ENCODE peak calls at places on chromosomes 3 and 15, in nine cellular contexts. One of them, this sample, is unnamed.

GRCh38 chr3:13073042-13073906 is at the start of gene IQSEC1:
- DNase-seq in activated CD4-positive, CD25-positive, alpha-beta regulatory T cell treated with anti-CD3 and anti-CD28 coated beads, Interleukin-2, amount 50 U/mL, for 16 hours: peak
- DNase-seq in transverse colon: peak
- DNase-seq in CD8-positive, alpha-beta memory T cell: peak
- DNase-seq in HCT116: no peak
- DNase-seq in NCI-H69: peak
- DNase-seq in AG08395: peak
- DNase-seq in T-cell: peak
- DNase-seq in stimulated activated CD4-positive, alpha-beta T cell treated with anti-CD3 and anti-CD28 coated beads, Interleukin-12 subunit alpha, Interleukin-12 subunit beta, amount 100 ng/mL, for 48 hours: peak
- DNase-seq in this sample: peak

GRCh38 chr15:65095011-65095746 is 18.6 kb downstream of the KBTBD13 start:
- DNase-seq in T-cell: no peak
- DNase-seq in activated CD4-positive, CD25-positive, alpha-beta regulatory T cell treated with anti-CD3 and anti-CD28 coated beads, Interleukin-2, amount 50 U/mL, for 16 hours: no peak
- DNase-seq in NCI-H69: no peak
- DNase-seq in AG08395: no peak
- DNase-seq in HCT116: no peak
- DNase-seq in transverse colon: peak
- DNase-seq in stimulated activated CD4-positive, alpha-beta T cell treated with anti-CD3 and anti-CD28 coated beads, Interleukin-12 subunit alpha, Interleukin-12 subunit beta, amount 100 ng/mL, for 48 hours: no peak
- DNase-seq in CD8-positive, alpha-beta memory T cell: no peak
- DNase-seq in this sample: no peak

GRCh38 chr15:77030928-77031375 is 36.0 kb downstream of the PSTPIP1 start:
- DNase-seq in NCI-H69: no peak
- DNase-seq in CD8-positive, alpha-beta memory T cell: no peak
- DNase-seq in HCT116: no peak
- DNase-seq in T-cell: no peak
- DNase-seq in transverse colon: peak
- DNase-seq in AG08395: no peak
- DNase-seq in activated CD4-positive, CD25-positive, alpha-beta regulatory T cell treated with anti-CD3 and anti-CD28 coated beads, Interleukin-2, amount 50 U/mL, for 16 hours: no peak
- DNase-seq in stimulated activated CD4-positive, alpha-beta T cell treated with anti-CD3 and anti-CD28 coated beads, Interleukin-12 subunit alpha, Interleukin-12 subunit beta, amount 100 ng/mL, for 48 hours: no peak
- DNase-seq in this sample: no peak

GRCh38 chr3:52983336-52983807 is 62.5 kb downstream of the SFMBT1 start:
- DNase-seq in T-cell: peak
- DNase-seq in stimulated activated CD4-positive, alpha-beta T cell treated with anti-CD3 and anti-CD28 coated beads, Interleukin-12 subunit alpha, Interleukin-12 subunit beta, amount 100 ng/mL, for 48 hours: peak
- DNase-seq in transverse colon: peak
- DNase-seq in activated CD4-positive, CD25-positive, alpha-beta regulatory T cell treated with anti-CD3 and anti-CD28 coated beads, Interleukin-2, amount 50 U/mL, for 16 hours: peak
- DNase-seq in NCI-H69: no peak
- DNase-seq in HCT116: no peak
- DNase-seq in AG08395: no peak
- DNase-seq in CD8-positive, alpha-beta memory T cell: no peak
- DNase-seq in this sample: peak

GRCh38 chr3:158935846-158936245 is 134.0 kb downstream of the MFSD1 start:
- DNase-seq in CD8-positive, alpha-beta memory T cell: no peak
- DNase-seq in transverse colon: no peak
- DNase-seq in NCI-H69: no peak
- DNase-seq in HCT116: no peak
- DNase-seq in stimulated activated CD4-positive, alpha-beta T cell treated with anti-CD3 and anti-CD28 coated beads, Interleukin-12 subunit alpha, Interleukin-12 subunit beta, amount 100 ng/mL, for 48 hours: no peak
- DNase-seq in activated CD4-positive, CD25-positive, alpha-beta regulatory T cell treated with anti-CD3 and anti-CD28 coated beads, Interleukin-2, amount 50 U/mL, for 16 hours: no peak
- DNase-seq in T-cell: no peak
- DNase-seq in AG08395: peak
- DNase-seq in this sample: no peak

GRCh38 chr15:75436861-75437260 is 14.6 kb downstream of the SIN3A start:
- DNase-seq in activated CD4-positive, CD25-positive, alpha-beta regulatory T cell treated with anti-CD3 and anti-CD28 coated beads, Interleukin-2, amount 50 U/mL, for 16 hours: no peak
- DNase-seq in AG08395: no peak
- DNase-seq in transverse colon: no peak
- DNase-seq in CD8-positive, alpha-beta memory T cell: no peak
- DNase-seq in T-cell: no peak
- DNase-seq in HCT116: no peak
- DNase-seq in stimulated activated CD4-positive, alpha-beta T cell treated with anti-CD3 and anti-CD28 coated beads, Interleukin-12 subunit alpha, Interleukin-12 subunit beta, amount 100 ng/mL, for 48 hours: no peak
- DNase-seq in NCI-H69: no peak
- DNase-seq in this sample: no peak

GRCh38 chr3:119550090-119550910 is 9.1 kb downstream of the CD80 start:
- DNase-seq in NCI-H69: no peak
- DNase-seq in HCT116: no peak
- DNase-seq in T-cell: no peak
- DNase-seq in stimulated activated CD4-positive, alpha-beta T cell treated with anti-CD3 and anti-CD28 coated beads, Interleukin-12 subunit alpha, Interleukin-12 subunit beta, amount 100 ng/mL, for 48 hours: no peak
- DNase-seq in CD8-positive, alpha-beta memory T cell: no peak
- DNase-seq in AG08395: no peak
- DNase-seq in transverse colon: no peak
- DNase-seq in activated CD4-positive, CD25-positive, alpha-beta regulatory T cell treated with anti-CD3 and anti-CD28 coated beads, Interleukin-2, amount 50 U/mL, for 16 hours: no peak
- DNase-seq in this sample: no peak

GRCh38 chr3:41404601-41405000 is 205.3 kb downstream of the CTNNB1 start:
- DNase-seq in NCI-H69: peak
- DNase-seq in CD8-positive, alpha-beta memory T cell: no peak
- DNase-seq in transverse colon: no peak
- DNase-seq in HCT116: no peak
- DNase-seq in AG08395: no peak
- DNase-seq in T-cell: no peak
- DNase-seq in activated CD4-positive, CD25-positive, alpha-beta regulatory T cell treated with anti-CD3 and anti-CD28 coated beads, Interleukin-2, amount 50 U/mL, for 16 hours: no peak
- DNase-seq in stimulated activated CD4-positive, alpha-beta T cell treated with anti-CD3 and anti-CD28 coated beads, Interleukin-12 subunit alpha, Interleukin-12 subunit beta, amount 100 ng/mL, for 48 hours: no peak
- DNase-seq in this sample: no peak

GRCh38 chr3:170689218-170689874 is 103.5 kb upstream of the SLC7A14 start:
- DNase-seq in HCT116: peak
- DNase-seq in AG08395: peak
- DNase-seq in CD8-positive, alpha-beta memory T cell: no peak
- DNase-seq in stimulated activated CD4-positive, alpha-beta T cell treated with anti-CD3 and anti-CD28 coated beads, Interleukin-12 subunit alpha, Interleukin-12 subunit beta, amount 100 ng/mL, for 48 hours: no peak
- DNase-seq in T-cell: no peak
- DNase-seq in activated CD4-positive, CD25-positive, alpha-beta regulatory T cell treated with anti-CD3 and anti-CD28 coated beads, Interleukin-2, amount 50 U/mL, for 16 hours: no peak
- DNase-seq in transverse colon: no peak
- DNase-seq in NCI-H69: peak
- DNase-seq in this sample: no peak

GRCh38 chr3:192130534-192131132 is 596.7 kb downstream of the FGF12 start:
- DNase-seq in stimulated activated CD4-positive, alpha-beta T cell treated with anti-CD3 and anti-CD28 coated beads, Interleukin-12 subunit alpha, Interleukin-12 subunit beta, amount 100 ng/mL, for 48 hours: no peak
- DNase-seq in HCT116: peak
- DNase-seq in NCI-H69: peak
- DNase-seq in transverse colon: peak
- DNase-seq in activated CD4-positive, CD25-positive, alpha-beta regulatory T cell treated with anti-CD3 and anti-CD28 coated beads, Interleukin-2, amount 50 U/mL, for 16 hours: no peak
- DNase-seq in CD8-positive, alpha-beta memory T cell: no peak
- DNase-seq in T-cell: no peak
- DNase-seq in AG08395: no peak
- DNase-seq in this sample: no peak

GRCh38 chr15:25701716-25702465 is 161.2 kb downstream of the ATP10A start:
- DNase-seq in HCT116: no peak
- DNase-seq in T-cell: no peak
- DNase-seq in NCI-H69: no peak
- DNase-seq in activated CD4-positive, CD25-positive, alpha-beta regulatory T cell treated with anti-CD3 and anti-CD28 coated beads, Interleukin-2, amount 50 U/mL, for 16 hours: no peak
- DNase-seq in stimulated activated CD4-positive, alpha-beta T cell treated with anti-CD3 and anti-CD28 coated beads, Interleukin-12 subunit alpha, Interleukin-12 subunit beta, amount 100 ng/mL, for 48 hours: no peak
- DNase-seq in transverse colon: no peak
- DNase-seq in CD8-positive, alpha-beta memory T cell: no peak
- DNase-seq in AG08395: no peak
- DNase-seq in this sample: no peak

GRCh38 chr3:95151590-95151989 is 1088.7 kb downstream of the NSUN3 start:
- DNase-seq in HCT116: no peak
- DNase-seq in T-cell: no peak
- DNase-seq in AG08395: no peak
- DNase-seq in CD8-positive, alpha-beta memory T cell: no peak
- DNase-seq in stimulated activated CD4-positive, alpha-beta T cell treated with anti-CD3 and anti-CD28 coated beads, Interleukin-12 subunit alpha, Interleukin-12 subunit beta, amount 100 ng/mL, for 48 hours: no peak
- DNase-seq in transverse colon: no peak
- DNase-seq in activated CD4-positive, CD25-positive, alpha-beta regulatory T cell treated with anti-CD3 and anti-CD28 coated beads, Interleukin-2, amount 50 U/mL, for 16 hours: no peak
- DNase-seq in NCI-H69: no peak
- DNase-seq in this sample: no peak

GRCh38 chr3:156816091-156816793 is 9.9 kb upstream of the LEKR1 start:
- DNase-seq in activated CD4-positive, CD25-positive, alpha-beta regulatory T cell treated with anti-CD3 and anti-CD28 coated beads, Interleukin-2, amount 50 U/mL, for 16 hours: peak
- DNase-seq in CD8-positive, alpha-beta memory T cell: no peak
- DNase-seq in transverse colon: peak
- DNase-seq in HCT116: no peak
- DNase-seq in AG08395: peak
- DNase-seq in T-cell: peak
- DNase-seq in stimulated activated CD4-positive, alpha-beta T cell treated with anti-CD3 and anti-CD28 coated beads, Interleukin-12 subunit alpha, Interleukin-12 subunit beta, amount 100 ng/mL, for 48 hours: peak
- DNase-seq in NCI-H69: peak
- DNase-seq in this sample: peak

GRCh38 chr3:14520149-14520548 is 20.0 kb downstream of the GRIP2 start:
- DNase-seq in T-cell: no peak
- DNase-seq in HCT116: no peak
- DNase-seq in stimulated activated CD4-positive, alpha-beta T cell treated with anti-CD3 and anti-CD28 coated beads, Interleukin-12 subunit alpha, Interleukin-12 subunit beta, amount 100 ng/mL, for 48 hours: no peak
- DNase-seq in activated CD4-positive, CD25-positive, alpha-beta regulatory T cell treated with anti-CD3 and anti-CD28 coated beads, Interleukin-2, amount 50 U/mL, for 16 hours: no peak
- DNase-seq in transverse colon: no peak
- DNase-seq in NCI-H69: no peak
- DNase-seq in CD8-positive, alpha-beta memory T cell: no peak
- DNase-seq in AG08395: no peak
- DNase-seq in this sample: no peak

GRCh38 chr3:149575213-149575961 is 82.4 kb downstream of the WWTR1 start:
- DNase-seq in activated CD4-positive, CD25-positive, alpha-beta regulatory T cell treated with anti-CD3 and anti-CD28 coated beads, Interleukin-2, amount 50 U/mL, for 16 hours: no peak
- DNase-seq in stimulated activated CD4-positive, alpha-beta T cell treated with anti-CD3 and anti-CD28 coated beads, Interleukin-12 subunit alpha, Interleukin-12 subunit beta, amount 100 ng/mL, for 48 hours: no peak
- DNase-seq in CD8-positive, alpha-beta memory T cell: no peak
- DNase-seq in T-cell: no peak
- DNase-seq in HCT116: no peak
- DNase-seq in transverse colon: no peak
- DNase-seq in AG08395: peak
- DNase-seq in NCI-H69: no peak
- DNase-seq in this sample: no peak

GRCh38 chr3:126440709-126440995 is 35.0 kb downstream of the ZXDC start:
- DNase-seq in stimulated activated CD4-positive, alpha-beta T cell treated with anti-CD3 and anti-CD28 coated beads, Interleukin-12 subunit alpha, Interleukin-12 subunit beta, amount 100 ng/mL, for 48 hours: no peak
- DNase-seq in activated CD4-positive, CD25-positive, alpha-beta regulatory T cell treated with anti-CD3 and anti-CD28 coated beads, Interleukin-2, amount 50 U/mL, for 16 hours: no peak
- DNase-seq in AG08395: no peak
- DNase-seq in HCT116: no peak
- DNase-seq in transverse colon: no peak
- DNase-seq in NCI-H69: no peak
- DNase-seq in CD8-positive, alpha-beta memory T cell: no peak
- DNase-seq in T-cell: no peak
- DNase-seq in this sample: no peak

GRCh38 chr3:15645740-15646490 is 44.4 kb downstream of the BTD start:
- DNase-seq in NCI-H69: peak
- DNase-seq in activated CD4-positive, CD25-positive, alpha-beta regulatory T cell treated with anti-CD3 and anti-CD28 coated beads, Interleukin-2, amount 50 U/mL, for 16 hours: no peak
- DNase-seq in transverse colon: no peak
- DNase-seq in AG08395: peak
- DNase-seq in CD8-positive, alpha-beta memory T cell: no peak
- DNase-seq in T-cell: no peak
- DNase-seq in HCT116: peak
- DNase-seq in stimulated activated CD4-positive, alpha-beta T cell treated with anti-CD3 and anti-CD28 coated beads, Interleukin-12 subunit alpha, Interleukin-12 subunit beta, amount 100 ng/mL, for 48 hours: no peak
- DNase-seq in this sample: no peak

GRCh38 chr3:162718697-162719096 is 1222.1 kb downstream of the OTOL1 start:
- DNase-seq in transverse colon: no peak
- DNase-seq in T-cell: no peak
- DNase-seq in activated CD4-positive, CD25-positive, alpha-beta regulatory T cell treated with anti-CD3 and anti-CD28 coated beads, Interleukin-2, amount 50 U/mL, for 16 hours: no peak
- DNase-seq in CD8-positive, alpha-beta memory T cell: no peak
- DNase-seq in AG08395: no peak
- DNase-seq in stimulated activated CD4-positive, alpha-beta T cell treated with anti-CD3 and anti-CD28 coated beads, Interleukin-12 subunit alpha, Interleukin-12 subunit beta, amount 100 ng/mL, for 48 hours: no peak
- DNase-seq in HCT116: no peak
- DNase-seq in NCI-H69: no peak
- DNase-seq in this sample: no peak

GRCh38 chr3:135992072-135992471 is 26.5 kb downstream of the PPP2R3A start:
- DNase-seq in HCT116: peak
- DNase-seq in T-cell: no peak
- DNase-seq in AG08395: peak
- DNase-seq in activated CD4-positive, CD25-positive, alpha-beta regulatory T cell treated with anti-CD3 and anti-CD28 coated beads, Interleukin-2, amount 50 U/mL, for 16 hours: no peak
- DNase-seq in NCI-H69: no peak
- DNase-seq in stimulated activated CD4-positive, alpha-beta T cell treated with anti-CD3 and anti-CD28 coated beads, Interleukin-12 subunit alpha, Interleukin-12 subunit beta, amount 100 ng/mL, for 48 hours: no peak
- DNase-seq in transverse colon: no peak
- DNase-seq in CD8-positive, alpha-beta memory T cell: no peak
- DNase-seq in this sample: no peak

GRCh38 chr3:146160233-146160963 is 586 bp downstream of the PLOD2 start:
- DNase-seq in activated CD4-positive, CD25-positive, alpha-beta regulatory T cell treated with anti-CD3 and anti-CD28 coated beads, Interleukin-2, amount 50 U/mL, for 16 hours: no peak
- DNase-seq in HCT116: peak
- DNase-seq in T-cell: no peak
- DNase-seq in AG08395: peak
- DNase-seq in CD8-positive, alpha-beta memory T cell: peak
- DNase-seq in NCI-H69: peak
- DNase-seq in stimulated activated CD4-positive, alpha-beta T cell treated with anti-CD3 and anti-CD28 coated beads, Interleukin-12 subunit alpha, Interleukin-12 subunit beta, amount 100 ng/mL, for 48 hours: no peak
- DNase-seq in transverse colon: peak
- DNase-seq in this sample: no peak

GRCh38 chr3:123027292-123028232 is at the start of gene SEMA5B:
- DNase-seq in CD8-positive, alpha-beta memory T cell: no peak
- DNase-seq in AG08395: peak
- DNase-seq in NCI-H69: peak
- DNase-seq in activated CD4-positive, CD25-positive, alpha-beta regulatory T cell treated with anti-CD3 and anti-CD28 coated beads, Interleukin-2, amount 50 U/mL, for 16 hours: no peak
- DNase-seq in stimulated activated CD4-positive, alpha-beta T cell treated with anti-CD3 and anti-CD28 coated beads, Interleukin-12 subunit alpha, Interleukin-12 subunit beta, amount 100 ng/mL, for 48 hours: no peak
- DNase-seq in HCT116: no peak
- DNase-seq in transverse colon: peak
- DNase-seq in T-cell: no peak
- DNase-seq in this sample: peak

GRCh38 chr15:68447976-68448755 is 16.2 kb upstream of the ITGA11 start:
- DNase-seq in AG08395: no peak
- DNase-seq in stimulated activated CD4-positive, alpha-beta T cell treated with anti-CD3 and anti-CD28 coated beads, Interleukin-12 subunit alpha, Interleukin-12 subunit beta, amount 100 ng/mL, for 48 hours: no peak
- DNase-seq in CD8-positive, alpha-beta memory T cell: no peak
- DNase-seq in NCI-H69: no peak
- DNase-seq in HCT116: no peak
- DNase-seq in T-cell: no peak
- DNase-seq in transverse colon: no peak
- DNase-seq in activated CD4-positive, CD25-positive, alpha-beta regulatory T cell treated with anti-CD3 and anti-CD28 coated beads, Interleukin-2, amount 50 U/mL, for 16 hours: no peak
- DNase-seq in this sample: no peak

GRCh38 chr3:50604628-50605588 is 6.7 kb downstream of the CISH start:
- DNase-seq in CD8-positive, alpha-beta memory T cell: no peak
- DNase-seq in stimulated activated CD4-positive, alpha-beta T cell treated with anti-CD3 and anti-CD28 coated beads, Interleukin-12 subunit alpha, Interleukin-12 subunit beta, amount 100 ng/mL, for 48 hours: no peak
- DNase-seq in transverse colon: peak
- DNase-seq in T-cell: no peak
- DNase-seq in activated CD4-positive, CD25-positive, alpha-beta regulatory T cell treated with anti-CD3 and anti-CD28 coated beads, Interleukin-2, amount 50 U/mL, for 16 hours: no peak
- DNase-seq in AG08395: no peak
- DNase-seq in HCT116: no peak
- DNase-seq in NCI-H69: no peak
- DNase-seq in this sample: no peak

GRCh38 chr3:89373459-89373858 is 266.0 kb downstream of the EPHA3 start:
- DNase-seq in HCT116: no peak
- DNase-seq in T-cell: no peak
- DNase-seq in NCI-H69: no peak
- DNase-seq in CD8-positive, alpha-beta memory T cell: no peak
- DNase-seq in AG08395: no peak
- DNase-seq in stimulated activated CD4-positive, alpha-beta T cell treated with anti-CD3 and anti-CD28 coated beads, Interleukin-12 subunit alpha, Interleukin-12 subunit beta, amount 100 ng/mL, for 48 hours: no peak
- DNase-seq in activated CD4-positive, CD25-positive, alpha-beta regulatory T cell treated with anti-CD3 and anti-CD28 coated beads, Interleukin-2, amount 50 U/mL, for 16 hours: no peak
- DNase-seq in transverse colon: no peak
- DNase-seq in this sample: no peak

GRCh38 chr3:40985195-40985594 is 214.1 kb upstream of the CTNNB1 start:
- DNase-seq in HCT116: no peak
- DNase-seq in T-cell: no peak
- DNase-seq in stimulated activated CD4-positive, alpha-beta T cell treated with anti-CD3 and anti-CD28 coated beads, Interleukin-12 subunit alpha, Interleukin-12 subunit beta, amount 100 ng/mL, for 48 hours: no peak
- DNase-seq in AG08395: no peak
- DNase-seq in transverse colon: peak
- DNase-seq in activated CD4-positive, CD25-positive, alpha-beta regulatory T cell treated with anti-CD3 and anti-CD28 coated beads, Interleukin-2, amount 50 U/mL, for 16 hours: no peak
- DNase-seq in CD8-positive, alpha-beta memory T cell: no peak
- DNase-seq in NCI-H69: no peak
- DNase-seq in this sample: no peak

GRCh38 chr3:113339616-113340244 is 101.6 kb downstream of the CFAP44 start:
- DNase-seq in T-cell: no peak
- DNase-seq in stimulated activated CD4-positive, alpha-beta T cell treated with anti-CD3 and anti-CD28 coated beads, Interleukin-12 subunit alpha, Interleukin-12 subunit beta, amount 100 ng/mL, for 48 hours: no peak
- DNase-seq in CD8-positive, alpha-beta memory T cell: no peak
- DNase-seq in HCT116: no peak
- DNase-seq in activated CD4-positive, CD25-positive, alpha-beta regulatory T cell treated with anti-CD3 and anti-CD28 coated beads, Interleukin-2, amount 50 U/mL, for 16 hours: no peak
- DNase-seq in transverse colon: no peak
- DNase-seq in AG08395: no peak
- DNase-seq in NCI-H69: no peak
- DNase-seq in this sample: no peak

GRCh38 chr3:194984624-194985023 is 286.3 kb downstream of the XXYLT1 start:
- DNase-seq in activated CD4-positive, CD25-positive, alpha-beta regulatory T cell treated with anti-CD3 and anti-CD28 coated beads, Interleukin-2, amount 50 U/mL, for 16 hours: no peak
- DNase-seq in AG08395: no peak
- DNase-seq in T-cell: no peak
- DNase-seq in stimulated activated CD4-positive, alpha-beta T cell treated with anti-CD3 and anti-CD28 coated beads, Interleukin-12 subunit alpha, Interleukin-12 subunit beta, amount 100 ng/mL, for 48 hours: no peak
- DNase-seq in NCI-H69: no peak
- DNase-seq in transverse colon: peak
- DNase-seq in CD8-positive, alpha-beta memory T cell: no peak
- DNase-seq in HCT116: no peak
- DNase-seq in this sample: no peak

GRCh38 chr3:177672252-177672911 is 475.1 kb upstream of the TBL1XR1 start:
- DNase-seq in CD8-positive, alpha-beta memory T cell: no peak
- DNase-seq in AG08395: no peak
- DNase-seq in transverse colon: no peak
- DNase-seq in stimulated activated CD4-positive, alpha-beta T cell treated with anti-CD3 and anti-CD28 coated beads, Interleukin-12 subunit alpha, Interleukin-12 subunit beta, amount 100 ng/mL, for 48 hours: no peak
- DNase-seq in HCT116: no peak
- DNase-seq in NCI-H69: no peak
- DNase-seq in T-cell: no peak
- DNase-seq in activated CD4-positive, CD25-positive, alpha-beta regulatory T cell treated with anti-CD3 and anti-CD28 coated beads, Interleukin-2, amount 50 U/mL, for 16 hours: no peak
- DNase-seq in this sample: no peak

GRCh38 chr3:68985391-68985790 is 28.1 kb downstream of the EOGT start:
- DNase-seq in T-cell: no peak
- DNase-seq in activated CD4-positive, CD25-positive, alpha-beta regulatory T cell treated with anti-CD3 and anti-CD28 coated beads, Interleukin-2, amount 50 U/mL, for 16 hours: no peak
- DNase-seq in AG08395: no peak
- DNase-seq in CD8-positive, alpha-beta memory T cell: no peak
- DNase-seq in transverse colon: no peak
- DNase-seq in HCT116: no peak
- DNase-seq in stimulated activated CD4-positive, alpha-beta T cell treated with anti-CD3 and anti-CD28 coated beads, Interleukin-12 subunit alpha, Interleukin-12 subunit beta, amount 100 ng/mL, for 48 hours: no peak
- DNase-seq in NCI-H69: no peak
- DNase-seq in this sample: no peak

GRCh38 chr15:34318277-34319079 is 19.1 kb downstream of the SLC12A6 start:
- DNase-seq in NCI-H69: peak
- DNase-seq in stimulated activated CD4-positive, alpha-beta T cell treated with anti-CD3 and anti-CD28 coated beads, Interleukin-12 subunit alpha, Interleukin-12 subunit beta, amount 100 ng/mL, for 48 hours: no peak
- DNase-seq in AG08395: peak
- DNase-seq in transverse colon: peak
- DNase-seq in activated CD4-positive, CD25-positive, alpha-beta regulatory T cell treated with anti-CD3 and anti-CD28 coated beads, Interleukin-2, amount 50 U/mL, for 16 hours: no peak
- DNase-seq in T-cell: no peak
- DNase-seq in CD8-positive, alpha-beta memory T cell: no peak
- DNase-seq in HCT116: peak
- DNase-seq in this sample: peak

GRCh38 chr15:58019503-58020376 is 45.8 kb downstream of the ALDH1A2 start:
- DNase-seq in T-cell: no peak
- DNase-seq in stimulated activated CD4-positive, alpha-beta T cell treated with anti-CD3 and anti-CD28 coated beads, Interleukin-12 subunit alpha, Interleukin-12 subunit beta, amount 100 ng/mL, for 48 hours: no peak
- DNase-seq in AG08395: peak
- DNase-seq in CD8-positive, alpha-beta memory T cell: no peak
- DNase-seq in transverse colon: no peak
- DNase-seq in activated CD4-positive, CD25-positive, alpha-beta regulatory T cell treated with anti-CD3 and anti-CD28 coated beads, Interleukin-2, amount 50 U/mL, for 16 hours: no peak
- DNase-seq in HCT116: no peak
- DNase-seq in NCI-H69: no peak
- DNase-seq in this sample: no peak